ENCODE peak calls at places on chromosomes 16 and 17, in seven cellular contexts. O is aorta; J is body of pancreas; B is sciatic nerve; Z is foreskin keratinocyte; C is Right ventricle myocardium superior; P is stimulated activated naive CD8-positive, alpha-beta T cell treated with anti-CD3 and anti-CD28 coated beads, Interleukin-15, Interleukin-2, amounts not matched to agents 100 U/mL and 50 U/mL, for 24 hours. W is an unnamed sample.

GRCh38 chr17:41049110-41049509 is 2.0 kb upstream of the KRTAP2-1 start:
- ATAC-seq in O (no peak), J (no peak), B (no peak), Z (no peak), C (no peak), P (no peak), W (no peak)

GRCh38 chr17:40707720-40708119 is 4.2 kb upstream of the KRT24 start:
- ATAC-seq in O (peak; percentile 90), J (peak; percentile 68), B (peak; percentile 97), Z (no peak), C (peak; percentile 77), P (no peak), W (peak; percentile 88)

GRCh38 chr16:10069374-10069773 is 112.9 kb downstream of the GRIN2A start:
- ATAC-seq in O (no peak), J (no peak), B (no peak), Z (no peak), C (peak; percentile 98), P (no peak), W (no peak)

GRCh38 chr17:1089915-1090314 is 89.9 kb downstream of the ABR start:
- ATAC-seq in O (no peak), J (no peak), B (no peak), Z (no peak), C (no peak), P (no peak), W (no peak)

GRCh38 chr17:76265624-76266243 is 586 bp downstream of the UBALD2 start:
- ATAC-seq in O (peak; percentile 42), J (peak; percentile 22), B (no peak), Z (no peak), C (peak; percentile 23), P (no peak), W (no peak)

GRCh38 chr17:76524598-76525512 is 12.7 kb downstream of the CYGB start:
- ATAC-seq in O (no peak), J (peak; percentile 65), B (no peak), Z (no peak), C (peak; percentile 42), P (no peak), W (peak; percentile 41)

GRCh38 chr17:1108810-1109605 is 70.8 kb downstream of the ABR start:
- ATAC-seq in O (peak; percentile 22), J (peak; percentile 29), B (peak; percentile 47), Z (peak; percentile 14), C (peak; percentile 37), P (peak; percentile 64), W (peak; percentile 58)

GRCh38 chr17:82985973-82986372 is 93.4 kb upstream of the METRNL start:
- ATAC-seq in O (no peak), J (peak; percentile 74), B (peak; percentile 96), Z (no peak), C (peak; percentile 41), P (peak; percentile 81), W (peak; percentile 52)

GRCh38 chr17:19365499-19365817 is 2.9 kb upstream of the B9D1 start:
- ATAC-seq in O (no peak), J (no peak), B (no peak), Z (no peak), C (no peak), P (no peak), W (no peak)

GRCh38 chr17:27956601-27957445 is 63.7 kb upstream of the LYRM9 start:
- ATAC-seq in O (no peak), J (peak; percentile 96), B (peak; percentile 34), Z (no peak), C (peak; percentile 34), P (no peak), W (no peak)

GRCh38 chr17:71251936-71252335 is 868.9 kb upstream of the SOX9 start:
- ATAC-seq in O (no peak), J (no peak), B (no peak), Z (no peak), C (no peak), P (no peak), W (no peak)

GRCh38 chr17:10521949-10522348 is 3.6 kb upstream of the MYH1 start:
- ATAC-seq in O (no peak), J (no peak), B (no peak), Z (no peak), C (no peak), P (no peak), W (no peak)

GRCh38 chr17:59830007-59830630 is 62.6 kb downstream of the TUBD1 start:
- ATAC-seq in O (no peak), J (no peak), B (no peak), Z (no peak), C (no peak), P (no peak), W (no peak)

GRCh38 chr16:25060920-25061319 is 45.8 kb upstream of the ARHGAP17 start:
- ATAC-seq in O (no peak), J (no peak), B (peak; percentile 48), Z (no peak), C (peak; percentile 69), P (peak; percentile 44), W (peak; percentile 58)

GRCh38 chr17:81334419-81334896 is 39.4 kb upstream of the SLC38A10 start:
- ATAC-seq in O (no peak), J (peak; percentile 16), B (no peak), Z (no peak), C (peak; percentile 18), P (no peak), W (no peak)

GRCh38 chr17:8532021-8532420 is 96.3 kb downstream of the NDEL1 start:
- ATAC-seq in O (peak; percentile 69), J (peak; percentile 86), B (no peak), Z (no peak), C (no peak), P (no peak), W (no peak)

GRCh38 chr17:7107012-7107754 is 7.4 kb downstream of the ASGR2 start:
- ATAC-seq in O (no peak), J (no peak), B (no peak), Z (no peak), C (no peak), P (no peak), W (no peak)

GRCh38 chr16:78609542-78610253 is 510.2 kb downstream of the WWOX start:
- ATAC-seq in O (no peak), J (no peak), B (no peak), Z (no peak), C (no peak), P (no peak), W (no peak)

GRCh38 chr17:35101036-35101435 is 18.6 kb downstream of the RAD51D start:
- ATAC-seq in O (no peak), J (no peak), B (no peak), Z (no peak), C (no peak), P (no peak), W (no peak)

GRCh38 chr17:28585891-28586290 is 9.2 kb upstream of the ALDOC start:
- ATAC-seq in O (no peak), J (no peak), B (no peak), Z (no peak), C (no peak), P (no peak), W (no peak)

GRCh38 chr16:88309905-88310259 is 72.9 kb upstream of the ZNF469 start:
- ATAC-seq in O (no peak), J (no peak), B (no peak), Z (no peak), C (no peak), P (no peak), W (peak; percentile 48)

GRCh38 chr16:11372073-11372923 is 27.0 kb downstream of the RMI2 start:
- ATAC-seq in O (no peak), J (no peak), B (no peak), Z (no peak), C (no peak), P (no peak), W (no peak)

GRCh38 chr16:56910654-56911539 is 21.0 kb upstream of the HERPUD1 start:
- ATAC-seq in O (no peak), J (peak; percentile 12), B (peak; percentile 15), Z (peak; percentile 49), C (peak; percentile 60), P (peak; percentile 39), W (no peak)

GRCh38 chr16:67302882-67303434 is 23.6 kb downstream of the KCTD19 start:
- ATAC-seq in O (no peak), J (no peak), B (no peak), Z (no peak), C (no peak), P (no peak), W (peak; percentile 48)

GRCh38 chr16:63530208-63530607 is 1494.0 kb upstream of the CDH8 start:
- ATAC-seq in O (no peak), J (no peak), B (no peak), Z (no peak), C (peak; percentile 73), P (no peak), W (no peak)